ENCODE peak calls at places on chromosomes 2 and 18, in four cellular contexts. O is body of pancreas, W is mucosa of descending colon, Q is AG10803. K is an unnamed sample.

GRCh38 chr2:10431797-10432196 is 16.3 kb downstream of the ODC1 start:
- DNase-seq in O (no peak), W (peak; percentile 47), Q (no peak), K (no peak)

GRCh38 chr2:142857247-142858154 is 20.0 kb upstream of the KYNU start:
- DNase-seq in O (no peak), W (no peak), Q (peak; percentile 25), K (no peak)

GRCh38 chr2:144140896-144141295 is 379.0 kb downstream of the ZEB2 start:
- DNase-seq in O (no peak), W (no peak), Q (no peak), K (no peak)

GRCh38 chr2:69181806-69182427 is 168.9 kb downstream of the ANTXR1 start:
- DNase-seq in O (no peak), W (no peak), Q (no peak), K (no peak)

GRCh38 chr2:128396500-128396891 is 77.8 kb upstream of the HS6ST1 start:
- DNase-seq in O (no peak), W (no peak), Q (no peak), K (no peak)

GRCh38 chr2:219335373-219335786 is 2.8 kb upstream of the RESP18 start:
- DNase-seq in O (no peak), W (no peak), Q (no peak), K (no peak)

GRCh38 chr18:79589601-79590091 is 90.0 kb upstream of the CTDP1 start:
- DNase-seq in O (no peak), W (no peak), Q (no peak), K (no peak)

GRCh38 chr2:219176818-219177593 is at the start of gene CNPPD1:
- DNase-seq in O (peak; percentile 89), W (peak; percentile 93), Q (peak; percentile 83), K (peak; percentile 68)

GRCh38 chr2:215556979-215557378 is 121.1 kb upstream of the FN1 start:
- DNase-seq in O (no peak), W (no peak), Q (peak; percentile 45), K (no peak)

GRCh38 chr2:126656311-126657145 is 570 bp downstream of the GYPC start:
- DNase-seq in O (no peak), W (peak; percentile 34), Q (peak; percentile 58), K (no peak)

GRCh38 chr2:206572725-206573124 is 69.6 kb upstream of the FAM237A start:
- DNase-seq in O (no peak), W (no peak), Q (no peak), K (no peak)

GRCh38 chr18:64712035-64712434 is 563.1 kb upstream of the LINC00305 start:
- DNase-seq in O (no peak), W (no peak), Q (no peak), K (no peak)

GRCh38 chr2:160062283-160063005 is at the start of gene PLA2R1:
- DNase-seq in O (peak; percentile 40), W (peak; percentile 72), Q (peak; percentile 47), K (peak; percentile 29)

GRCh38 chr2:143466391-143466790 is 337.2 kb downstream of the ARHGAP15 start:
- DNase-seq in O (no peak), W (no peak), Q (no peak), K (no peak)

GRCh38 chr2:287471-287885 is 413 bp downstream of the ALKAL2 start:
- DNase-seq in O (peak; percentile 36), W (peak; percentile 14), Q (peak; percentile 25), K (no peak)

GRCh38 chr2:219744698-219745097 is 117.3 kb downstream of the SLC4A3 start:
- DNase-seq in O (no peak), W (no peak), Q (no peak), K (no peak)

GRCh38 chr2:86049529-86049928 is 56.2 kb downstream of the POLR1A start:
- DNase-seq in O (no peak), W (no peak), Q (no peak), K (no peak)

GRCh38 chr2:213679894-213680293 is 395.6 kb downstream of the SPAG16 start:
- DNase-seq in O (no peak), W (no peak), Q (no peak), K (no peak)

GRCh38 chr2:128439231-128440086 is 120.8 kb upstream of the HS6ST1 start:
- DNase-seq in O (peak; percentile 10), W (no peak), Q (no peak), K (no peak)

GRCh38 chr2:63052411-63053234 is 2.0 kb downstream of the OTX1 start:
- DNase-seq in O (no peak), W (no peak), Q (no peak), K (no peak)

GRCh38 chr2:49940616-49941015 is 786.3 kb upstream of the FSHR start:
- DNase-seq in O (no peak), W (no peak), Q (no peak), K (no peak)

GRCh38 chr2:40279001-40279400 is 172.9 kb downstream of the SLC8A1 start:
- DNase-seq in O (no peak), W (no peak), Q (peak; percentile 44), K (no peak)

GRCh38 chr2:26008851-26009566 is 24.9 kb upstream of the RAB10 start:
- DNase-seq in O (no peak), W (peak; percentile 65), Q (peak; percentile 88), K (peak; percentile 99)

GRCh38 chr2:38146302-38146916 is 70.5 kb upstream of the CYP1B1 start:
- DNase-seq in O (peak; percentile 15), W (no peak), Q (peak; percentile 94), K (peak; percentile 91)

GRCh38 chr2:85887566-85888019 is 1.2 kb downstream of the ST3GAL5 start:
- DNase-seq in O (peak; percentile 57), W (peak; percentile 57), Q (peak; percentile 48), K (no peak)

GRCh38 chr18:25353080-25353479 is 1.1 kb upstream of the ZNF521 start:
- DNase-seq in O (no peak), W (no peak), Q (no peak), K (no peak)

GRCh38 chr18:25351280-25351772 is 640 bp downstream of the ZNF521 start:
- DNase-seq in O (no peak), W (no peak), Q (peak; percentile 1), K (no peak)

GRCh38 chr18:25352629-25353005 is 651 bp upstream of the ZNF521 start:
- DNase-seq in O (no peak), W (no peak), Q (no peak), K (no peak)

GRCh38 chr18:25350561-25351201 is 1.3 kb downstream of the ZNF521 start:
- DNase-seq in O (no peak), W (peak; percentile 17), Q (peak; percentile 60), K (no peak)

DNA sequence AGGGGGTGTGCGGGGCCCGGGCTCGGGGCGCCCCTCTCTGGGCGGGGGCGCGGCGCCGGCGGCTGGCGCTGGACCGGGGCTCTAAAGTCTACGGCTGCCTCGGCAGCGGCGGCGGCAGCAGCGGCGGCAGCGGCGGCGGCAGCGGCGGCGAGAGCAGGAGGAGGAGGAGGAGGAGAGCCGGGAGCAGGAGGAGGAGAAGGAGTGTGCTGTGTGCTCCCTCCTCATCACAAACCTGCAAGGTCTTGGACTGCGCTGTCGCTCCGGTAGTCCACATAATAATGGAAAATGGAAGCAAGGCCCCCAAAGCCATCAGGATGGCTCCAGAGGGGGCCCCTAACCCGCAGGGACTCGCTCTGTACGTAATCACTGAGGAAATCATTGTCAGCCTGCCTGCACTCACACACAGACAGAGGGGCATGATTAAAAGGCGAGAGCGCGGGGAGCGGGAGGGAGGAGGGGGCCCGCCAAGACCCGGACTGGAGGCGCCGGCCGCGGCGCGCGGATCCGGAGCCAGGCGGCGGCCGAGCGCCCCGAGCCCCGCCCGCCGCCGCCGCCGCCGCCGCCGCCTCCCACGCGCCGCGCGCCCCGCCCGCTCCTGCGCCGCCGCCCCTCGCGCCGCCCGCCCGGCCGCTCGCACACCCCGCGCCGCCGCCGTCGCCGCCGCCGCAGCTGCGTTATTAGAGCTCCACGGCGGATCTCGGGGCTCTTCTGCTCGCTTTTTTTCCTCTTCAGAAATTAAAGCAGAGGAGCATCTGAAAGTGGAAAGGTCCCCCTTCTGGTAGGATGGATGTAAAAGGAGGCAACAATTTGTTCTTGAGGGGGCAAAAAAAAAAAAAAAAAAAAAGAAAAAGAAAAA is at the start of gene ZNF521:
- DNase-seq in O (peak; percentile 55), W (peak; percentile 73), Q (peak; percentile 88), K (peak; percentile 35)
- TF ChIP-seq CTCF in O (no peak), W (no peak), Q (peak; percentile 57), K (no peak)

GRCh38 chr2:23402205-23402740 is 17.3 kb downstream of the KLHL29 start:
- DNase-seq in O (no peak), W (no peak), Q (no peak), K (peak; percentile 57)

GRCh38 chr2:23401427-23402204 is 16.6 kb downstream of the KLHL29 start:
- DNase-seq in O (no peak), W (no peak), Q (no peak), K (no peak)

GRCh38 chr2:23399674-23400261 is 14.8 kb downstream of the KLHL29 start:
- DNase-seq in O (no peak), W (no peak), Q (no peak), K (no peak)

GRCh38 chr2:23400703-23401102 is 15.7 kb downstream of the KLHL29 start:
- DNase-seq in O (no peak), W (no peak), Q (no peak), K (no peak)

GRCh38 chr2:23404426-23404825 is 19.4 kb downstream of the KLHL29 start:
- DNase-seq in O (no peak), W (peak; percentile 76), Q (peak; percentile 82), K (peak; percentile 33)
- TF ChIP-seq CTCF in O (no peak), W (no peak), Q (peak; percentile 53), K (no peak)

DNA sequence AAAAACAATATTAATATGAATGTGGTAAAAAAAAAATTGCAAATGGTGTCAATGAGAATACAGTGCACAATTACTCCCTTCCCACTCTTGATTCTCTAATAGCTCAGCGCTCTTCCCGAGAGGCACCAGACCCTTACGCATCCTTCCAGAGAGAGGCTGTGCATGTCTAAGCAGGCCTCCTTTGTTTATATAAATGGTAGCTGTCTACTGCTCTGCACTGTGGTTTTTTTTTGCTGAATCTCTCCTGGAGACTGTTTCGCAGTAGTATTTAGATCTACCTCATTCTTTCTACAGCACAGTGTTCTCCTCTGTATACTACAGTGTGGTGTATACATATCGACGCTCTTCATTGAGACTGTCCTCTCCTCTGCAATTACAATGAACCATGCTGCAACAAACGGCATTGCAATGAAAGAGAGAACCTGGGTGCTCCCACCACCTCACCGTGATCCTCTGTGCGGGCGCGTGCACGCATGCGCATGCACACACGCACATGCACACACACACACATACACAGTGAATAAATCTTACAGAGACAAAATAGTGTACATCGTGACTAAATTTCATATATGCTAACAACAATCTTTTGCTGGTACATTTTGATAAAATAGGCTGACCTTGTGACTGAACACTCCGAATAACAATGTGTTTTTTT is 19.4 kb downstream of the SEPTIN10 start:
- DNase-seq in O (no peak), W (no peak), Q (no peak), K (no peak)
- TF ChIP-seq CTCF in O (no peak), W (no peak), Q (no peak), K (no peak)

DNA sequence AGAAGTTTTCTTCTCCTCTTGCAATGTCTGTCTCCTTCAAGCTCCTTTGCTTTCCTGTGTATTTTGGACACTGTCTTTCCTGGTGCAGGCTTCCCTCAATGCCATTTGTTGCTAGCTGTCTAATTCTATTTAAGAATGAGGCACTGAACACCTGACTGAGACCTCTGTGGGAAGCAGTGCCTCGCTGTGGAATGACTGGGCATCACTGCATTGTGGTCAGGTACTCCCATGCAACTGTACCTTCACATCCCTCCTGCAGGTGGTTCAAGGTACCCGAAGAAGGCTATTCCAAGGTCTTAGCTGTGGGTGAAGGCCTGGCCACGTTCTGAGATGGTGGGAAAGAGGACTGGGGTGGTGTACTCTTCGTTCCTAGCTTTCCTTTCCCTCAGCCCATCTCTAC is 152.8 kb upstream of the CTAGE1 start:
- DNase-seq in O (no peak), W (no peak), Q (no peak), K (no peak)
- TF ChIP-seq CTCF in O (no peak), W (no peak), Q (no peak), K (no peak)

GRCh38 chr18:77030201-77030600 is 102.4 kb downstream of the MBP start:
- DNase-seq in O (no peak), W (no peak), Q (no peak), K (no peak)
- TF ChIP-seq CTCF in O (no peak), W (no peak), Q (no peak), K (no peak)